ENCODE peak calls at places on chromosomes 12 and 14, in eight cellular contexts. One of them, this sample, is unnamed.

GRCh38 chr14:55398679-55399078 is 13.0 kb downstream of the ATG14 start:
- DNase-seq in astrocyte of the spinal cord: peak; percentile 96
- DNase-seq in progenitor cell of endocrine pancreas: no peak
- DNase-seq in psoas muscle: no peak
- DNase-seq in mucosa of descending colon: no peak
- DNase-seq in CD8-positive, alpha-beta T cell: no peak
- DNase-seq in Calu3: no peak
- DNase-seq in AG10803: peak; percentile 96
- DNase-seq in this sample: no peak

GRCh38 chr14:58865520-58866281 is 227.9 kb downstream of the DACT1 start:
- DNase-seq in Calu3: no peak
- DNase-seq in AG10803: peak; percentile 62
- DNase-seq in mucosa of descending colon: no peak
- DNase-seq in astrocyte of the spinal cord: no peak
- DNase-seq in CD8-positive, alpha-beta T cell: no peak
- DNase-seq in psoas muscle: no peak
- DNase-seq in progenitor cell of endocrine pancreas: no peak
- DNase-seq in this sample: no peak

GRCh38 chr12:94813314-94813713 is 163.0 kb upstream of the TMCC3 start:
- DNase-seq in mucosa of descending colon: no peak
- DNase-seq in progenitor cell of endocrine pancreas: no peak
- DNase-seq in astrocyte of the spinal cord: no peak
- DNase-seq in Calu3: no peak
- DNase-seq in CD8-positive, alpha-beta T cell: no peak
- DNase-seq in AG10803: no peak
- DNase-seq in psoas muscle: no peak
- DNase-seq in this sample: no peak

GRCh38 chr12:95880895-95881294 is 22.1 kb downstream of the SNRPF start:
- DNase-seq in CD8-positive, alpha-beta T cell: no peak
- DNase-seq in mucosa of descending colon: peak; percentile 10
- DNase-seq in progenitor cell of endocrine pancreas: no peak
- DNase-seq in psoas muscle: no peak
- DNase-seq in Calu3: no peak
- DNase-seq in AG10803: no peak
- DNase-seq in astrocyte of the spinal cord: no peak
- DNase-seq in this sample: no peak

GRCh38 chr14:90554341-90554740 is 157.5 kb downstream of the CALM1 start:
- DNase-seq in CD8-positive, alpha-beta T cell: no peak
- DNase-seq in Calu3: no peak
- DNase-seq in mucosa of descending colon: no peak
- DNase-seq in AG10803: no peak
- DNase-seq in psoas muscle: no peak
- DNase-seq in astrocyte of the spinal cord: no peak
- DNase-seq in progenitor cell of endocrine pancreas: no peak
- DNase-seq in this sample: no peak

GRCh38 chr12:52201520-52201839 is 9.7 kb upstream of the KRT80 start:
- DNase-seq in Calu3: no peak
- DNase-seq in mucosa of descending colon: no peak
- DNase-seq in AG10803: no peak
- DNase-seq in CD8-positive, alpha-beta T cell: no peak
- DNase-seq in progenitor cell of endocrine pancreas: no peak
- DNase-seq in psoas muscle: no peak
- DNase-seq in astrocyte of the spinal cord: no peak
- DNase-seq in this sample: no peak

GRCh38 chr12:9273276-9273675 is 65.1 kb upstream of the PZP start:
- DNase-seq in psoas muscle: no peak
- DNase-seq in Calu3: no peak
- DNase-seq in AG10803: peak; percentile 6
- DNase-seq in progenitor cell of endocrine pancreas: no peak
- DNase-seq in CD8-positive, alpha-beta T cell: no peak
- DNase-seq in astrocyte of the spinal cord: peak; percentile 17
- DNase-seq in mucosa of descending colon: no peak
- DNase-seq in this sample: no peak

GRCh38 chr12:72679147-72679757 is 407.1 kb downstream of the TRHDE start:
- DNase-seq in mucosa of descending colon: no peak
- DNase-seq in CD8-positive, alpha-beta T cell: no peak
- DNase-seq in Calu3: no peak
- DNase-seq in progenitor cell of endocrine pancreas: no peak
- DNase-seq in psoas muscle: no peak
- DNase-seq in astrocyte of the spinal cord: no peak
- DNase-seq in AG10803: no peak
- DNase-seq in this sample: no peak

GRCh38 chr14:104277416-104278213 is 139.2 kb downstream of the KIF26A start:
- DNase-seq in Calu3: no peak
- DNase-seq in AG10803: no peak
- DNase-seq in progenitor cell of endocrine pancreas: peak; percentile 4
- DNase-seq in astrocyte of the spinal cord: no peak
- DNase-seq in CD8-positive, alpha-beta T cell: no peak
- DNase-seq in psoas muscle: peak; percentile 3
- DNase-seq in mucosa of descending colon: no peak
- DNase-seq in this sample: peak; percentile 71

GRCh38 chr14:68379510-68380303 is 413.2 kb downstream of the ZFP36L1 start:
- DNase-seq in psoas muscle: no peak
- DNase-seq in progenitor cell of endocrine pancreas: no peak
- DNase-seq in AG10803: peak; percentile 70
- DNase-seq in mucosa of descending colon: peak; percentile 82
- DNase-seq in astrocyte of the spinal cord: no peak
- DNase-seq in CD8-positive, alpha-beta T cell: peak; percentile 36
- DNase-seq in Calu3: no peak
- DNase-seq in this sample: no peak

GRCh38 chr14:54786816-54787215 is 115.8 kb downstream of the GCH1 start:
- DNase-seq in Calu3: no peak
- DNase-seq in progenitor cell of endocrine pancreas: no peak
- DNase-seq in astrocyte of the spinal cord: no peak
- DNase-seq in psoas muscle: peak; percentile 72
- DNase-seq in CD8-positive, alpha-beta T cell: no peak
- DNase-seq in AG10803: no peak
- DNase-seq in mucosa of descending colon: no peak
- DNase-seq in this sample: no peak

GRCh38 chr14:90599748-90600507 is 203.1 kb downstream of the CALM1 start:
- DNase-seq in CD8-positive, alpha-beta T cell: no peak
- DNase-seq in psoas muscle: no peak
- DNase-seq in astrocyte of the spinal cord: peak; percentile 24
- DNase-seq in Calu3: peak; percentile 14
- DNase-seq in AG10803: peak; percentile 4
- DNase-seq in mucosa of descending colon: peak; percentile 25
- DNase-seq in progenitor cell of endocrine pancreas: no peak
- DNase-seq in this sample: no peak

GRCh38 chr12:93802698-93803097 is 125.5 kb downstream of the CRADD start:
- DNase-seq in progenitor cell of endocrine pancreas: no peak
- DNase-seq in CD8-positive, alpha-beta T cell: no peak
- DNase-seq in AG10803: peak; percentile 59
- DNase-seq in mucosa of descending colon: no peak
- DNase-seq in astrocyte of the spinal cord: peak; percentile 46
- DNase-seq in psoas muscle: no peak
- DNase-seq in Calu3: no peak
- DNase-seq in this sample: no peak

GRCh38 chr12:111788178-111788654 is 21.5 kb downstream of the ALDH2 start:
- DNase-seq in AG10803: peak; percentile 84
- DNase-seq in Calu3: peak; percentile 52
- DNase-seq in progenitor cell of endocrine pancreas: no peak
- DNase-seq in astrocyte of the spinal cord: no peak
- DNase-seq in CD8-positive, alpha-beta T cell: no peak
- DNase-seq in mucosa of descending colon: no peak
- DNase-seq in psoas muscle: peak; percentile 82
- DNase-seq in this sample: no peak

GRCh38 chr12:55823419-55823818 is 5.6 kb downstream of the ORMDL2 start:
- DNase-seq in psoas muscle: no peak
- DNase-seq in Calu3: no peak
- DNase-seq in CD8-positive, alpha-beta T cell: no peak
- DNase-seq in astrocyte of the spinal cord: no peak
- DNase-seq in AG10803: no peak
- DNase-seq in mucosa of descending colon: no peak
- DNase-seq in progenitor cell of endocrine pancreas: no peak
- DNase-seq in this sample: no peak

GRCh38 chr12:538731-539539 is 79.2 kb downstream of the B4GALNT3 start:
- DNase-seq in mucosa of descending colon: peak; percentile 90
- DNase-seq in psoas muscle: peak; percentile 68
- DNase-seq in AG10803: peak; percentile 62
- DNase-seq in CD8-positive, alpha-beta T cell: peak; percentile 49
- DNase-seq in Calu3: peak; percentile 90
- DNase-seq in progenitor cell of endocrine pancreas: no peak
- DNase-seq in astrocyte of the spinal cord: peak; percentile 54
- DNase-seq in this sample: no peak

GRCh38 chr14:35215110-35215872 is 76.9 kb upstream of the PSMA6 start:
- DNase-seq in psoas muscle: no peak
- DNase-seq in astrocyte of the spinal cord: peak; percentile 80
- DNase-seq in Calu3: no peak
- DNase-seq in AG10803: peak; percentile 75
- DNase-seq in progenitor cell of endocrine pancreas: no peak
- DNase-seq in mucosa of descending colon: peak; percentile 9
- DNase-seq in CD8-positive, alpha-beta T cell: no peak
- DNase-seq in this sample: no peak

GRCh38 chr14:22185191-22185590 is 403.8 kb downstream of the DAD1 start:
- DNase-seq in astrocyte of the spinal cord: peak; percentile 41
- DNase-seq in AG10803: no peak
- DNase-seq in progenitor cell of endocrine pancreas: no peak
- DNase-seq in Calu3: no peak
- DNase-seq in mucosa of descending colon: no peak
- DNase-seq in CD8-positive, alpha-beta T cell: no peak
- DNase-seq in psoas muscle: no peak
- DNase-seq in this sample: no peak
- TF ChIP-seq CTCF in astrocyte of the spinal cord: peak; percentile 12
- TF ChIP-seq CTCF in AG10803: no peak
- TF ChIP-seq CTCF in progenitor cell of endocrine pancreas: no peak
- TF ChIP-seq CTCF in Calu3: no peak
- TF ChIP-seq CTCF in mucosa of descending colon: no peak
- TF ChIP-seq CTCF in CD8-positive, alpha-beta T cell: no peak
- TF ChIP-seq CTCF in psoas muscle: no peak
- TF ChIP-seq CTCF in this sample: no peak

GRCh38 chr14:37599527-37600368 is 4.3 kb downstream of the TTC6 start:
- DNase-seq in psoas muscle: no peak
- DNase-seq in CD8-positive, alpha-beta T cell: no peak
- DNase-seq in AG10803: no peak
- DNase-seq in astrocyte of the spinal cord: no peak
- DNase-seq in progenitor cell of endocrine pancreas: no peak
- DNase-seq in Calu3: peak; percentile 46
- DNase-seq in mucosa of descending colon: peak; percentile 47
- DNase-seq in this sample: no peak
- TF ChIP-seq CTCF in psoas muscle: no peak
- TF ChIP-seq CTCF in CD8-positive, alpha-beta T cell: no peak
- TF ChIP-seq CTCF in AG10803: no peak
- TF ChIP-seq CTCF in astrocyte of the spinal cord: no peak
- TF ChIP-seq CTCF in progenitor cell of endocrine pancreas: no peak
- TF ChIP-seq CTCF in Calu3: no peak
- TF ChIP-seq CTCF in mucosa of descending colon: no peak
- TF ChIP-seq CTCF in this sample: no peak

DNA sequence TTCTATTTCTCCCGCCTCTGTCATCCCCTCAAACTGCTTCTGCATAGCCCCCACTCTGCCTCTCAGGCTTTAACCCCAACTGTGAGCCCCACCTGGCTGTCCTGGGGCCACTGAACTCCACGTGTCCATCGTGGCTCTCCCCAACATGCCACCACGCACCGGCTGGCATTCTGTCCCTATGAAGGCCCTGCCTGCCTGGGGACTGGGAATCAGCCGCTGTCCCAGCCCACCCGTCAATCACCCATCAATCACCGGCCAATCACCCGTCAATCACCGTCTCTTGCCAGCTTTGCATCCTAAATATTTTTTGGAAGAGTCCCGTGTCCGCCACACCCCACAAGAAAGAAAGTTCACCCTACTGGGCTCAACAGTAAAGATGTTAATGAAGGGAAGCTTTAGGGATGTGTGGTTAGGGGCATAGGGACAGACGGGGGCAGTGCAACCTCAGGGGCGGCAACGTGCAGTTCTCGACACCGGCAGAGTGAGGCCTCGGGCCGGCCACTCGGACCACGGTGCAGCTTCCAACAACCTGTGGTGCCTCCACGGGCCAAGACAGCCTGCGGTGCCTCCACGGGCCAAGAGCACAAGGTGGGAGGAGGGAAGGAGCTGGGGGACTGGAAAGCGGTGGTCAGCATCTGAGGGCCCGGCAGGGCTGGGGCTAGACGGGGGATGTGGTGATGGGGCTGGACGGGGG is 85.6 kb downstream of the GALNT9 start:
- DNase-seq in psoas muscle: no peak
- DNase-seq in Calu3: no peak
- DNase-seq in AG10803: no peak
- DNase-seq in progenitor cell of endocrine pancreas: no peak
- DNase-seq in CD8-positive, alpha-beta T cell: no peak
- DNase-seq in mucosa of descending colon: no peak
- DNase-seq in astrocyte of the spinal cord: no peak
- DNase-seq in this sample: no peak
- TF ChIP-seq CTCF in psoas muscle: no peak
- TF ChIP-seq CTCF in Calu3: no peak
- TF ChIP-seq CTCF in AG10803: no peak
- TF ChIP-seq CTCF in progenitor cell of endocrine pancreas: no peak
- TF ChIP-seq CTCF in CD8-positive, alpha-beta T cell: no peak
- TF ChIP-seq CTCF in mucosa of descending colon: no peak
- TF ChIP-seq CTCF in astrocyte of the spinal cord: no peak
- TF ChIP-seq CTCF in this sample: no peak

GRCh38 chr14:93136009-93136408 is 20.3 kb upstream of the ITPK1 start:
- DNase-seq in mucosa of descending colon: no peak
- DNase-seq in psoas muscle: peak; percentile 48
- DNase-seq in progenitor cell of endocrine pancreas: no peak
- DNase-seq in CD8-positive, alpha-beta T cell: no peak
- DNase-seq in astrocyte of the spinal cord: no peak
- DNase-seq in AG10803: no peak
- DNase-seq in Calu3: no peak
- DNase-seq in this sample: no peak

GRCh38 chr14:93128785-93129459 is 13.2 kb upstream of the ITPK1 start:
- DNase-seq in psoas muscle: no peak
- DNase-seq in mucosa of descending colon: no peak
- DNase-seq in Calu3: no peak
- DNase-seq in CD8-positive, alpha-beta T cell: no peak
- DNase-seq in progenitor cell of endocrine pancreas: no peak
- DNase-seq in AG10803: no peak
- DNase-seq in astrocyte of the spinal cord: no peak
- DNase-seq in this sample: no peak

GRCh38 chr14:93135399-93135798 is 19.7 kb upstream of the ITPK1 start:
- DNase-seq in psoas muscle: peak; percentile 8
- DNase-seq in progenitor cell of endocrine pancreas: no peak
- DNase-seq in astrocyte of the spinal cord: no peak
- DNase-seq in Calu3: no peak
- DNase-seq in mucosa of descending colon: no peak
- DNase-seq in CD8-positive, alpha-beta T cell: no peak
- DNase-seq in AG10803: no peak
- DNase-seq in this sample: no peak

GRCh38 chr14:93133476-93133875 is 17.8 kb upstream of the ITPK1 start:
- DNase-seq in mucosa of descending colon: no peak
- DNase-seq in AG10803: peak; percentile 87
- DNase-seq in Calu3: no peak
- DNase-seq in astrocyte of the spinal cord: no peak
- DNase-seq in psoas muscle: no peak
- DNase-seq in CD8-positive, alpha-beta T cell: no peak
- DNase-seq in progenitor cell of endocrine pancreas: no peak
- DNase-seq in this sample: no peak

DNA sequence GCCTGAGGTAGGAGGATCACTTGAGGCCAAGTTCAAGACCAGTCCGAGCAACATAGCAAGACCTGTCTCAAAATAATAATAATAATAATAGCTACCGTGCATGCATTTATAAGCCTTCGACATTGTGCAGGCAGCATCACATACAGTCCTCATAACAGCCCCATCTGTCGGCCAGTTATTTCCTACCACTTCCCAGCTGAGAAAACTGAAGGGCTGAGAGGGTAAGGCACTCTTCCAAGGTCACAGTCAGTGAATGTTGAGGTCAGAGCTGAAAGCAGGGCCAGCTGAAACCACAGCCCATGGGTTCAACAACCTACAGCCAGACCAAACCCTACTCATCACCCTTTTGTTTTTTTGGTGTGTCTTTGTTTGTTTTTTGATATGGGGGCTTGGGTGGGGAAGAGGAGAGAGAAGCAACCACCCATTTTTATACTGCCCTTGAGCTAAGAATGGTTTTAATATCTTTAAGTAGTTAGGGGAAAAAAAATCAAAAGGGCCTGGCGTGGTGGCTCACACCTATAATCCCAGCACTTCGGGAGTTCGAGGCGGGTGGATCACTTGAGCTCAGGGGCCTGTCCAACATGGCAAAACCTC is 16.8 kb upstream of the ITPK1 start:
- DNase-seq in progenitor cell of endocrine pancreas: no peak
- DNase-seq in Calu3: peak; percentile 41
- DNase-seq in psoas muscle: no peak
- DNase-seq in astrocyte of the spinal cord: peak; percentile 33
- DNase-seq in CD8-positive, alpha-beta T cell: peak; percentile 38
- DNase-seq in AG10803: peak; percentile 29
- DNase-seq in mucosa of descending colon: peak; percentile 74
- DNase-seq in this sample: no peak
- TF ChIP-seq CTCF in progenitor cell of endocrine pancreas: peak; percentile 44
- TF ChIP-seq CTCF in Calu3: peak; percentile 31
- TF ChIP-seq CTCF in psoas muscle: peak; percentile 28
- TF ChIP-seq CTCF in astrocyte of the spinal cord: peak; percentile 67
- TF ChIP-seq CTCF in CD8-positive, alpha-beta T cell: peak; percentile 32
- TF ChIP-seq CTCF in AG10803: peak; percentile 56
- TF ChIP-seq CTCF in mucosa of descending colon: peak; percentile 13
- TF ChIP-seq CTCF in this sample: peak; percentile 66

This sample was measured in osteocyte.